ENCODE peak calls at places on chromosomes 13 and 19, in five cellular contexts. One of them, this sample, is unnamed. For H3K4me1, the result is how much of the 10 kb centered on the place peaks cover.

GRCh38 chr13:76638882-76639281 is 247.3 kb downstream of the KCTD12 start:
- DNase-seq in lower lobe of right lung: no peak
- DNase-seq in breast epithelium: no peak
- DNase-seq in thyroid gland: no peak
- DNase-seq in gastrocnemius medialis: no peak
- DNase-seq in this sample: no peak

GRCh38 chr13:47901451-47901850 is 99.6 kb downstream of the SUCLA2 start:
- DNase-seq in gastrocnemius medialis: no peak
- DNase-seq in breast epithelium: no peak
- DNase-seq in thyroid gland: no peak
- DNase-seq in lower lobe of right lung: no peak
- DNase-seq in this sample: no peak

GRCh38 chr19:23699521-23699860 is 12.5 kb upstream of the ZNF675 start:
- DNase-seq in gastrocnemius medialis: no peak
- DNase-seq in lower lobe of right lung: no peak
- DNase-seq in breast epithelium: no peak
- DNase-seq in thyroid gland: no peak
- DNase-seq in this sample: no peak

GRCh38 chr19:575527-576506 is 3.4 kb downstream of the BSG start:
- DNase-seq in gastrocnemius medialis: peak
- DNase-seq in lower lobe of right lung: no peak
- DNase-seq in thyroid gland: peak
- DNase-seq in breast epithelium: no peak
- DNase-seq in this sample: peak

GRCh38 chr13:32246468-32246867 is 68.7 kb downstream of the ZAR1L start:
- DNase-seq in breast epithelium: peak
- DNase-seq in lower lobe of right lung: peak
- DNase-seq in gastrocnemius medialis: no peak
- DNase-seq in thyroid gland: peak
- DNase-seq in this sample: peak

GRCh38 chr13:52051400-52051799 is 26.9 kb downstream of the UTP14C start:
- DNase-seq in thyroid gland: no peak
- DNase-seq in breast epithelium: no peak
- DNase-seq in lower lobe of right lung: no peak
- DNase-seq in gastrocnemius medialis: no peak
- DNase-seq in this sample: no peak

GRCh38 chr19:10228925-10229324 is 2.2 kb downstream of the S1PR2 start:
- DNase-seq in gastrocnemius medialis: no peak
- DNase-seq in breast epithelium: no peak
- DNase-seq in thyroid gland: no peak
- DNase-seq in lower lobe of right lung: no peak
- DNase-seq in this sample: no peak

GRCh38 chr13:86976521-86977324 is 694.4 kb upstream of the SLITRK5 start:
- DNase-seq in gastrocnemius medialis: no peak
- DNase-seq in breast epithelium: no peak
- DNase-seq in lower lobe of right lung: no peak
- DNase-seq in thyroid gland: no peak
- DNase-seq in this sample: no peak

GRCh38 chr19:743168-743687 is 7.7 kb upstream of the MISP start:
- DNase-seq in lower lobe of right lung: peak
- DNase-seq in thyroid gland: peak
- DNase-seq in gastrocnemius medialis: no peak
- DNase-seq in breast epithelium: no peak
- DNase-seq in this sample: no peak

GRCh38 chr13:30186644-30187431 is 120.5 kb downstream of the KATNAL1 start:
- DNase-seq in gastrocnemius medialis: no peak
- DNase-seq in breast epithelium: no peak
- DNase-seq in lower lobe of right lung: no peak
- DNase-seq in thyroid gland: peak
- DNase-seq in this sample: no peak

DNA sequence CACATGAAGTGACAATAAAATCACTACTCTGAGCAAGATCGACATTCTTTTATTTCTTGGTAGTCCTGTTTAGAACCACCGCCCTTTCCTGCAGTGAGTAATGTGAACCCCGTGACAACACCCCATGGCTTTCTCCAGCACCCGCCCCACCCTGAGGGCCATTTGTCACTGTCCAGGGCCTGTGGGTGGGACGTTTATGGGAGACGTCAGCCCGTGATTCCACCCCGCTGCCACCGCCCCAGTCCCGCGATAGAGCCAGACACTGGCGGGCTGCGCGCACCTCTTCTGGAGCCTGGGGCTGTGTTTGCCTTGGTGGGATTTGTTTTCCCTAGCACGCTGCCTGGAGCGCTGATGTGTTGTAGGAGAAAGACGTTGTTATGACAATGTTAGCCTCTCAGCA is 263.7 kb downstream of the TEX29 start:
- DNase-seq in gastrocnemius medialis: no peak
- DNase-seq in lower lobe of right lung: no peak
- DNase-seq in thyroid gland: no peak
- DNase-seq in breast epithelium: no peak
- DNase-seq in this sample: no peak
- H3K4me1 ChIP-seq in gastrocnemius medialis: under half
- H3K4me1 ChIP-seq in lower lobe of right lung: under half
- H3K4me1 ChIP-seq in thyroid gland: under half
- H3K4me1 ChIP-seq in breast epithelium: under half
- H3K4me1 ChIP-seq in this sample: under half

GRCh38 chr13:105991622-105992254 is 543.7 kb downstream of the EFNB2 start:
- DNase-seq in gastrocnemius medialis: no peak
- DNase-seq in lower lobe of right lung: no peak
- DNase-seq in breast epithelium: peak
- DNase-seq in thyroid gland: no peak
- DNase-seq in this sample: peak

GRCh38 chr13:105997436-105998232 is 537.8 kb downstream of the EFNB2 start:
- DNase-seq in lower lobe of right lung: no peak
- DNase-seq in thyroid gland: no peak
- DNase-seq in gastrocnemius medialis: no peak
- DNase-seq in breast epithelium: no peak
- DNase-seq in this sample: no peak

GRCh38 chr13:105996391-105997028 is 539.0 kb downstream of the EFNB2 start:
- DNase-seq in breast epithelium: no peak
- DNase-seq in gastrocnemius medialis: no peak
- DNase-seq in thyroid gland: no peak
- DNase-seq in lower lobe of right lung: no peak
- DNase-seq in this sample: no peak

GRCh38 chr13:105991131-105991530 is 544.3 kb downstream of the EFNB2 start:
- DNase-seq in gastrocnemius medialis: no peak
- DNase-seq in thyroid gland: no peak
- DNase-seq in lower lobe of right lung: no peak
- DNase-seq in breast epithelium: no peak
- DNase-seq in this sample: no peak

DNA sequence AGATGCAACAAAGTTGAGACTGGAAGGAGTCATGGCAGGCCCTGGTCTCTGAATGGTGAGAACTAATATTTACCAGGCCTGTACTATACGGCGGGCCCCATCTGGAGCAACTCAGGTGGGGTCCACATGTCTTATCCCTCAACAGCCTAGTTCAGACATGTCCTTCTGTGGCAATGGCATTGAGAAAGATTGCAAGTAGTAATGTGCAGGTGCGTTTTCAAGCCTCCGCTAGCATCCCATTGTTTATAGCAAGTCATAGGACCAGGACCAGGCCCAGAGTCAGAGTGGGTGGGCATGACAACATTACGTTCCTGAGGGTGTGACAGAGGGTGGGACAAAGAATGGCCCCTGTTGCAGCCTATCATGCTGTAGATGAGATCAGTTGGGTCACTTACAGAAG is 541.1 kb downstream of the EFNB2 start:
- DNase-seq in thyroid gland: no peak
- DNase-seq in lower lobe of right lung: no peak
- DNase-seq in breast epithelium: no peak
- DNase-seq in gastrocnemius medialis: no peak
- DNase-seq in this sample: no peak
- H3K27ac ChIP-seq in thyroid gland: no peak
- H3K27ac ChIP-seq in lower lobe of right lung: no peak
- H3K27ac ChIP-seq in breast epithelium: no peak
- H3K27ac ChIP-seq in gastrocnemius medialis: no peak
- H3K27ac ChIP-seq in this sample: no peak

GRCh38 chr13:114108894-114109293 is 23.5 kb downstream of the RASA3 start:
- DNase-seq in gastrocnemius medialis: no peak
- DNase-seq in thyroid gland: no peak
- DNase-seq in lower lobe of right lung: peak
- DNase-seq in breast epithelium: no peak
- DNase-seq in this sample: no peak
- H3K4me1 ChIP-seq in gastrocnemius medialis: half or more
- H3K4me1 ChIP-seq in thyroid gland: under half
- H3K4me1 ChIP-seq in lower lobe of right lung: under half
- H3K4me1 ChIP-seq in breast epithelium: under half
- H3K4me1 ChIP-seq in this sample: under half

DNA sequence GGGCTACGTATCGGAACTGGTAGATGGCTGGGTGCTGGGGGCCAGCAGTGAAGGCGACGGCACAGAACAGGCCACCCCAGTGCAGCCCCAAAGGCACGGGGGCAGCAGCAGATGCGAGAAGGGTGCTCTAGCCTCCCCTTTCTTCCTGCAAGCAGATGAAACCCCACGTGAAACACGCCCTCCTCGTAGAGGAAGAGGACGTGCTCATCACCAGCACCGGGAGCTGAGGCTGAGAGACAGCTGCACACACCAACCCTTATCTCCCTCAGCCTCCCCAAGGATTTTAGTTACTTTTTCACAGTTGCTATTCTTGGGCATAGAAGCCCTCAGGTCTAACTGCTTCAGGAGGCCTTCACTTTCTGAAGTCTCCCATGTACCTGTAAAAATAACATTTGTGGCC is 11.9 kb downstream of the ZNF787 start:
- DNase-seq in breast epithelium: no peak
- DNase-seq in gastrocnemius medialis: no peak
- DNase-seq in lower lobe of right lung: no peak
- DNase-seq in thyroid gland: no peak
- DNase-seq in this sample: peak
- H3K27ac ChIP-seq in breast epithelium: no peak
- H3K27ac ChIP-seq in gastrocnemius medialis: peak
- H3K27ac ChIP-seq in lower lobe of right lung: peak
- H3K27ac ChIP-seq in thyroid gland: no peak
- H3K27ac ChIP-seq in this sample: no peak

GRCh38 chr19:3603121-3603841 is 3.4 kb downstream of the TBXA2R start:
- DNase-seq in gastrocnemius medialis: no peak
- DNase-seq in thyroid gland: no peak
- DNase-seq in breast epithelium: no peak
- DNase-seq in lower lobe of right lung: no peak
- DNase-seq in this sample: no peak
- H3K4me1 ChIP-seq in gastrocnemius medialis: under half
- H3K4me1 ChIP-seq in thyroid gland: under half
- H3K4me1 ChIP-seq in breast epithelium: under half
- H3K4me1 ChIP-seq in lower lobe of right lung: under half
- H3K4me1 ChIP-seq in this sample: under half

GRCh38 chr13:105918842-105919741 is 616.4 kb downstream of the EFNB2 start:
- DNase-seq in breast epithelium: no peak
- DNase-seq in lower lobe of right lung: no peak
- DNase-seq in gastrocnemius medialis: no peak
- DNase-seq in thyroid gland: no peak
- DNase-seq in this sample: no peak
- H3K27ac ChIP-seq in breast epithelium: no peak
- H3K27ac ChIP-seq in lower lobe of right lung: no peak
- H3K27ac ChIP-seq in gastrocnemius medialis: no peak
- H3K27ac ChIP-seq in thyroid gland: no peak
- H3K27ac ChIP-seq in this sample: no peak

DNA sequence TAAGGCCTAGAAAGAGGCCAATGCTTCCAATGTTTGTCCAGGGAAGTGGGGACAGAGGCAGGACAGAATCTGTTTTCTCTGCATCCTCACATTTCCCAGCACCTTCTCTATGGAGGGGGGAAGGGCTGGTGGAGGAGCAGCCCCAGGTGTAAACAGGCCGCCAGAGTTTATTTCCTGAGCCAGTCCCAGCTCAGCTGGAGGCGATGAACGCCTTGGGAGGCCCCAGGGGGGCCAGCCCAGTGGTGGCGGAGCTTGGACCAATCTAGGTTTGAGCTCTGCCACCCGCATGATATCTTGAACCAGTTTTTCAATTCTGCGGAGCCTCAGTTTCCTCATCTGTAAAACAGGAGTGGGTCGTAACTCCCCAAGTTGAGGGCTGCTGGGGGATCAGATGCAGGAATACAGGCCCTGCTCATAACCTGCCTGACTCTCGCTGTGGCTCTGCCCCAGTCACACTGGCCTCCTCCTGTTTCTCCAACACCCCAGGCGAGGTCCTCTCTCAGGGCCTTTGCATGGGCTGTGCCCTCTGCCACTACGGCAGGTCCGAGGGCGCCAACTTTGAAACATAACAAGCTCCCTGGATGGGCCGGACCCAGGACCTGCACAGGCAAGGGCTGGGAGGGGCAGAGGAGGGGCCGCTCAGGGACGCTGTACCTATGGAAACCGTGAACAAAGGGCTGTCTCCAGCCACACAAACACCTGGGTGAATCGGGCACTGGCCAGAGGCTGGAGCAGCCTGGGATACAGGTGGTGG is 1.1 kb downstream of the TNFAIP8L1 start:
- DNase-seq in gastrocnemius medialis: no peak
- DNase-seq in thyroid gland: no peak
- DNase-seq in breast epithelium: no peak
- DNase-seq in lower lobe of right lung: peak
- DNase-seq in this sample: no peak
- H3K4me1 ChIP-seq in gastrocnemius medialis: under half
- H3K4me1 ChIP-seq in thyroid gland: under half
- H3K4me1 ChIP-seq in breast epithelium: under half
- H3K4me1 ChIP-seq in lower lobe of right lung: under half
- H3K4me1 ChIP-seq in this sample: under half

DNA sequence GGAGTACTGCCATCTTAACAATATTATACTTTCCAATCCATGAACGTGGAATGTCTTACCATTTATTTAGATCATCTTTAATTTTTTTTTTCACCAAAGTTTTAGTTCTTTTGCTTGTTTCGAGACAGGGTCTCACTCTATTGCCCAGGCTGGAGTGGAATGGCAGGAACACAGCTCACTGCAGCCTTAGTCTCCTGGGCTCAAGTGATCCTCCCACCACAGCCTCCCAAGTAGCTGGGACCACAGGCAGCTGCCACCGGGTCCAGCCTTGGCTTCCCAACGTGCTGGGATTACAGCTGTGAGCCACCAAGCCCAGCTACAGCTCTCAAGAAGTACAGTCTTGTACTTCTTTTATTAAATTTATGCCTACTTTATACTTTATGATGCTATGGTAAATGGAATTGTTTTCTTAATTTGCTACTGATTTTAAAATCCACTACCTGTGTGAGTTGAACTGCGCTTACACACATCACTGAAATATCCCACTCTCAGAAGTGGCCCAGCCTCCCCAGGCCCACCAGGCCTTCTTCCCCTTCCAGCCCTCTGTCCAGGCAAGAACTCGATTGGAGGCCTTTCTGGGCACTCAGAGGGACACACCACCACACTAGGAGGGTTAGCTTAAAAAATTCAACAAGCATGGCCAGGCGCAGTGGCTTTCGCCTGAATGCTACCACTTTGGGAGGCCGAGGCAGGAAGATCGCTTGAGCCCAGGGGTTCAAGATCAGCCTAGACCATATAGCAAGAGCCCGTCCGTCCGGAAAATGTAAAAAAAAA is 1.0 kb upstream of the PGLS start:
- DNase-seq in gastrocnemius medialis: no peak
- DNase-seq in lower lobe of right lung: no peak
- DNase-seq in breast epithelium: no peak
- DNase-seq in thyroid gland: no peak
- DNase-seq in this sample: peak
- H3K27ac ChIP-seq in gastrocnemius medialis: peak
- H3K27ac ChIP-seq in lower lobe of right lung: peak
- H3K27ac ChIP-seq in breast epithelium: no peak
- H3K27ac ChIP-seq in thyroid gland: peak
- H3K27ac ChIP-seq in this sample: peak

This sample was measured in right cardiac atrium.